ENCODE peak calls at places on chromosomes 12 and 14, in eight cellular contexts. I is colonic mucosa; Q is GM23248; C is A549; D is CD8-positive, alpha-beta T cell; E is endothelial cell of umbilical vein; U is naive thymus-derived CD4-positive, alpha-beta T cell; M is foreskin keratinocyte. V is an unnamed sample.

GRCh38 chr12:106704081-106704480 is 70.4 kb upstream of the RIC8B start:
- DNase-seq in I (no peak), Q (no peak), C (no peak), D (no peak), E (no peak), U (no peak), M (no peak), V (no peak)

GRCh38 chr14:20652996-20653975 is 11.8 kb upstream of the OR6S1 start:
- DNase-seq in I (peak), Q (peak), C (peak), D (no peak), E (peak), U (peak), M (peak), V (peak)

GRCh38 chr14:104557086-104557485 is 22.5 kb upstream of the C14orf180 start:
- DNase-seq in I (no peak), Q (no peak), C (no peak), D (no peak), E (no peak), U (no peak), M (no peak), V (no peak)

GRCh38 chr14:89368490-89369477 is 48.2 kb downstream of the FOXN3 start:
- DNase-seq in I (no peak), Q (peak), C (no peak), D (no peak), E (no peak), U (no peak), M (no peak), V (no peak)

GRCh38 chr12:43038991-43039390 is 449.4 kb upstream of the PRICKLE1 start:
- DNase-seq in I (no peak), Q (no peak), C (no peak), D (no peak), E (no peak), U (no peak), M (no peak), V (peak)

GRCh38 chr12:115433014-115433634 is 749.1 kb upstream of the TBX3 start:
- DNase-seq in I (no peak), Q (no peak), C (no peak), D (no peak), E (no peak), U (no peak), M (no peak), V (no peak)

GRCh38 chr12:91316161-91316759 is 133.6 kb upstream of the DCN start:
- DNase-seq in I (no peak), Q (peak), C (no peak), D (no peak), E (no peak), U (no peak), M (no peak), V (no peak)

GRCh38 chr12:49887536-49888401 is 15.9 kb downstream of the FAIM2 start:
- DNase-seq in I (peak), Q (no peak), C (peak), D (no peak), E (no peak), U (no peak), M (no peak), V (no peak)

GRCh38 chr14:95362180-95362494 is 42.4 kb upstream of the CLMN start:
- DNase-seq in I (no peak), Q (no peak), C (no peak), D (no peak), E (no peak), U (no peak), M (no peak), V (no peak)

GRCh38 chr12:57090924-57091632 is 2.2 kb downstream of the NAB2 start:
- DNase-seq in I (no peak), Q (peak), C (no peak), D (no peak), E (no peak), U (no peak), M (no peak), V (no peak)

GRCh38 chr14:72774894-72775620 is 118.8 kb downstream of the DPF3 start:
- DNase-seq in I (peak), Q (no peak), C (no peak), D (no peak), E (no peak), U (no peak), M (no peak), V (no peak)

GRCh38 chr14:63918411-63918810 is 65.6 kb downstream of the SYNE2 start:
- DNase-seq in I (no peak), Q (no peak), C (no peak), D (no peak), E (no peak), U (no peak), M (no peak), V (no peak)

GRCh38 chr14:64812412-64812811 is 67.3 kb downstream of the SPTB start:
- DNase-seq in I (peak), Q (no peak), C (no peak), D (no peak), E (no peak), U (peak), M (no peak), V (no peak)

GRCh38 chr14:97224016-97224415 is 426.8 kb downstream of the VRK1 start:
- DNase-seq in I (no peak), Q (no peak), C (no peak), D (no peak), E (no peak), U (no peak), M (no peak), V (no peak)

GRCh38 chr12:32493282-32493681 is 93.9 kb downstream of the FGD4 start:
- DNase-seq in I (no peak), Q (no peak), C (no peak), D (no peak), E (no peak), U (no peak), M (no peak), V (no peak)

GRCh38 chr12:98852181-98852580 is 207.1 kb downstream of the APAF1 start:
- DNase-seq in I (no peak), Q (no peak), C (no peak), D (no peak), E (no peak), U (no peak), M (no peak), V (no peak)

GRCh38 chr14:33682746-33683145 is 268.1 kb downstream of the EGLN3 start:
- DNase-seq in I (no peak), Q (peak), C (no peak), D (no peak), E (no peak), U (no peak), M (no peak), V (peak)

GRCh38 chr12:81558031-81558430 is 201.1 kb downstream of the PPFIA2 start:
- DNase-seq in I (no peak), Q (peak), C (no peak), D (no peak), E (no peak), U (no peak), M (no peak), V (peak)

GRCh38 chr12:11941601-11942360 is 129.0 kb upstream of the BCL2L14 start:
- DNase-seq in I (no peak), Q (peak), C (no peak), D (no peak), E (no peak), U (no peak), M (peak), V (peak)

GRCh38 chr12:124111006-124111405 is 138.0 kb downstream of the ZNF664 start:
- DNase-seq in I (no peak), Q (no peak), C (no peak), D (no peak), E (peak), U (no peak), M (no peak), V (no peak)

GRCh38 chr12:113959096-113959495 is 7.0 kb downstream of the RBM19 start:
- DNase-seq in I (no peak), Q (no peak), C (no peak), D (no peak), E (no peak), U (no peak), M (no peak), V (no peak)

GRCh38 chr12:11545438-11546330 is 103.8 kb upstream of the ETV6 start:
- DNase-seq in I (no peak), Q (no peak), C (no peak), D (peak), E (peak), U (peak), M (no peak), V (no peak)

DNA sequence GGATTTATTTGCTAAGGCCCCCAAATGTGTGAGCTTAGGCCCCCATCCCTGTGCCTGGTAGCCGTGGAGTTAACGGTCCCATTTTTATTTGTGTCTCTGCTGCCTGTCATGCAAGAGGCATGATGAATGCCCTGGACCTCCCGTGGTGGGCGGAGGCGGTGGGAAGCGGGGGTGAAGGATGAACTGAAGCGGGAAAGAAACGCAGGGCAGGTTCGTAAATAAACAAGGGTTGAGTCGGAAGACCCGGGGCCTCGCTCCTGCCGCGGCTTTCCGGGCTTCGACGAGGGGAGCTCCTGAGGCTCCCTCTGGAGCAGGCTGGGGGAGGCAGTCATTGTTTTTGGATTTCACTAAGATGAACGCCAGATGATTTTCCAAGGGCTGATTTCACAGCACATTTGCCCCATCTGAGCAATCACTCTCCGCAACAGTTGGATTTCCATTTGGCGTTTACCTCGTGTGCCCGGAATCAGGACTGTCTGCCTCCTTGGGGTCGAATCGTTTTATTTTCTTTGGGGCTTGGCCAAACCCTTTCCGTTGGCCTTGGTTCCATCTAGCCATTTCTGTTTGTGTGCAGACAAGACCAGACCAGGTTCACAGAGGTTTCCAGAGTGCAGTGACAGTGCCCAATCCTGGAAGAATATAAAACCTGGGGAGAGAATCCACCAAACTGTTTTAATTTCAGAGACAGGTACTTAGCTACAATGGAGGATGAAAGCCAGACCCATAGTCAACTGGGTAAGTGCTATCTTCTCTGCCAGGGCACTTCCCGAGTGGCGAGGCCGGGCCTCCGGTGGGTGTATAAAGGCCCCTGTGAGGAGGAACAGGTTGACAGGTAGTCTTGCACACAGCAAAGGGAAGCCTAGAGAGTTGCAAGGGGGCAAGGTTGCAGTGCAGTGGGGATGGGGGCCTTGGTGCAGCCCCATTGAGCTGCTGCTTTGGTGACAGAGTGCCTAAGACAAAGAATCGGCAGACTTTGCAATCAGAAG is 130.4 kb downstream of the SLC38A6 start:
- DNase-seq in I (no peak), Q (no peak), C (no peak), D (no peak), E (no peak), U (no peak), M (no peak), V (peak)
- H3K27ac ChIP-seq in I (no peak), Q (no peak), C (peak), D (no peak), E (no peak), U (no peak), M (no peak), V (peak)

DNA sequence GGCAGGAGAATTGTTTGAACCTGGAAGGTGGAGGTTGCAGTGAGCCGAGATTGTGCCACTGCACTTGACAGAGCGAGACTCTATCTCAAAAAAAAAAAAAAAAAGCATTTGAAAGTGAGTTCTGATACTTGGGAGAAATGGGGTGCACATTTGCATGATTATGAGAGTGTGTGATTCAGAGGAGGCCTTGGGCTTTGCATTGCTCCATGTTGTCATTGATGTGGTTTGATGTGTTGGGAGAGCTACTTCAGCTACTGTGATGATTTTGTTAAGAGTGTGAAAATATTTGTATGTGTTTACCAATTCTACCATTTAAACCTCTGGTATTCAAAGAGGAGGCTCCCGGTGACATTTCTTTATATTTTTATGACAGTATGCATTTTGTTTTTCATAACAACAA is 24.4 kb downstream of the DRAM1 start:
- DNase-seq in I (no peak), Q (no peak), C (no peak), D (no peak), E (no peak), U (no peak), M (no peak), V (no peak)
- H3K27ac ChIP-seq in I (no peak), Q (no peak), C (no peak), D (no peak), E (no peak), U (no peak), M (no peak), V (no peak)

GRCh38 chr12:6646276-6647082 is 753 bp downstream of the ACRBP start:
- DNase-seq in I (no peak), Q (no peak), C (no peak), D (no peak), E (no peak), U (no peak), M (no peak), V (no peak)

GRCh38 chr12:6644257-6644596 is 3.0 kb downstream of the ACRBP start:
- DNase-seq in I (no peak), Q (no peak), C (no peak), D (no peak), E (no peak), U (no peak), M (no peak), V (no peak)

GRCh38 chr12:6644903-6645302 is 2.3 kb downstream of the ACRBP start:
- DNase-seq in I (peak), Q (no peak), C (no peak), D (no peak), E (no peak), U (no peak), M (no peak), V (no peak)

GRCh38 chr12:6641131-6641530 is 5.4 kb upstream of the LPAR5 start:
- DNase-seq in I (no peak), Q (peak), C (no peak), D (no peak), E (no peak), U (no peak), M (no peak), V (no peak)

GRCh38 chr12:6643569-6644256 is 3.5 kb downstream of the ACRBP start:
- DNase-seq in I (no peak), Q (no peak), C (no peak), D (no peak), E (no peak), U (no peak), M (no peak), V (no peak)
- H3K27ac ChIP-seq in I (no peak), Q (no peak), C (no peak), D (no peak), E (no peak), U (no peak), M (no peak), V (no peak)

DNA sequence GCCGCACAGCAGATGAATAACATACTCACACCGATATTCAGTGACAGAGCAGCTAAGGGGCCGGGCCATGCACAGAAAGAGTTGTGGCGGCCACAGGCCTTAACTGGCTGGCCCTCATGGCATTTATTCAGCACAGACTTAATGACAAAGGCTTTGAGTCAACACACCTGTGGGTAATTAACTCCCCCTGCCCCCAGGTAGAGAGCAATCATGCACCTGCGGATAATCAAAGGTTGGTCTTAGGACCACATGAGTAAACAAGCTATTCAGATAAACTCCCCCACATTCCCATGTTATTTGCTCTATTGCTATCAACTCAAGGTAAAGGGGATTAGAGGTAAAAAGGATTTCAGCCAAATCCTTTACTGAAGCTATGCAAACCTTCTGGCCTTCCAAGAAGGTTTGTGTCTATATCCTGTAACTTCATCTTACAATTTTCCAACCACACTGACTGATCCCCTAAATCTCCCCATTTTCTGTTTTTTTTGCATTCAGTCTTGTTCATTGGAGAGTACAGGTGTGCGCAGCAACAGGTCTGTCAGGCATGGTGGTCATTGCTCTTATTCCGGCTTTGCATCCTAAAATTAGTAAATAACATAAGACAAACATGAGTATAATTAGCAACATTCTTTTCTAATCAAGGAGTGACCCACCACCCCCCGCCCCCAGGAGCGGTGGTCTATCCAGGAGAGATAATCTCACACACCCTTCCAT is 16.9 kb upstream of the BLTP3B start:
- DNase-seq in I (no peak), Q (no peak), C (no peak), D (no peak), E (no peak), U (no peak), M (no peak), V (no peak)
- H3K27ac ChIP-seq in I (no peak), Q (no peak), C (no peak), D (no peak), E (no peak), U (no peak), M (no peak), V (no peak)

GRCh38 chr14:59214702-59215302 is 26.3 kb downstream of the DAAM1 start:
- DNase-seq in I (no peak), Q (no peak), C (no peak), D (no peak), E (no peak), U (no peak), M (no peak), V (no peak)
- H3K27ac ChIP-seq in I (no peak), Q (no peak), C (no peak), D (no peak), E (no peak), U (no peak), M (no peak), V (no peak)

DNA sequence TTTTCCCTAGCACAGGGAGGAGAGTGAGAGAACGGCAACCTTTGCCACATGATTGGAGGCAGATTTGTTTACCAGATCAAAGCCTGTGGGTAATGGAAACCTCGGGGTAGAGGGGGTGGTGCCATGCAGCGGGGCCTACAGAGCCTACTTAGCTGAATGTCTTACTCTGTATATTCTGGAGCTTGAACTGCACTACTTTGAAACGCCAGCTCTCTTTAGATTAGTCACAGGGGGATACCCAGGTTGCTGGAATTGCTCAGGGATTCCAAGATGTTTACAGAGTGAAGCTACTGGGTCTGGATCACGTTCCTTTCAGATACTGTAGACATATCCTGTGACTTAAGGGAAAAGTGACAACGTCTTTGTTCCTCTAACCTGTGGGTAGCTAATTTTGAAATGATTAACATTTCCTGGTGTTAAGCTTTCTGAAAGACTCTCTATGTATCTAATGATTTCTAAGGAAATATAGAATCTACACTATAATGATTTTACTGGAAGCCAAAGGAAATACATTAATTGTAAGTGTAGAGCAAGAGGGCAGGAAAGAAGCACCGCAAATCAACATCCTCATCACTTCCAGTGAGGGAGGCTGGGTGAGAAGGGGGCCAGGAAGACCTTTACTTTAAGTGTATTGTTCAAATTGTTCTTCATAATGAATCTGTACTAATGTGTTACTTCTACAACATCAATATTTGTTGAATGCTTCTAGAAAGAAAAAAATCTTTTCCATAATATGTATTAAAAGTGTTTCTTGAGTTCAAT is 65.5 kb upstream of the DACT1 start:
- DNase-seq in I (no peak), Q (peak), C (peak), D (no peak), E (no peak), U (peak), M (no peak), V (peak)
- H3K27ac ChIP-seq in I (no peak), Q (no peak), C (no peak), D (no peak), E (no peak), U (peak), M (no peak), V (no peak)

V was measured in astrocyte.